ENCODE peak calls at places on chromosomes 12 and 14, in eight cellular contexts. X is A549, W is HCT116, A is fibroblast of lung, M is astrocyte, G is K562, S is mammary epithelial cell, R is neuronal stem cell. Z is an unnamed sample.

GRCh38 chr14:98379829-98380228 is 892.2 kb downstream of the BCL11B start:
- DNase-seq in X (no peak), W (no peak), A (no peak), M (no peak), G (no peak), S (no peak), R (no peak), Z (no peak)

GRCh38 chr12:59181378-59181777 is 261.1 kb upstream of the LRIG3 start:
- DNase-seq in X (no peak), W (no peak), A (no peak), M (no peak), G (no peak), S (peak; percentile 41), R (no peak), Z (no peak)

GRCh38 chr14:72925171-72925759 is 999 bp upstream of the DCAF4 start:
- DNase-seq in X (no peak), W (no peak), A (no peak), M (no peak), G (peak; percentile 85), S (no peak), R (no peak), Z (no peak)

GRCh38 chr12:121792607-121793500 is 634 bp downstream of the RHOF start:
- DNase-seq in X (no peak), W (no peak), A (no peak), M (no peak), G (no peak), S (no peak), R (no peak), Z (peak; percentile 80)

GRCh38 chr12:82009524-82009923 is 250.4 kb upstream of the PPFIA2 start:
- DNase-seq in X (no peak), W (no peak), A (no peak), M (no peak), G (no peak), S (no peak), R (no peak), Z (no peak)

GRCh38 chr14:91336093-91336450 is 81.5 kb downstream of the CCDC88C start:
- DNase-seq in X (no peak), W (no peak), A (no peak), M (no peak), G (no peak), S (no peak), R (no peak), Z (no peak)

GRCh38 chr14:55545779-55546178 is 34.2 kb upstream of the KTN1 start:
- DNase-seq in X (no peak), W (no peak), A (no peak), M (no peak), G (no peak), S (no peak), R (no peak), Z (no peak)

GRCh38 chr12:42426733-42427132 is 100.8 kb downstream of the PPHLN1 start:
- DNase-seq in X (peak; percentile 21), W (peak; percentile 49), A (peak; percentile 51), M (peak; percentile 72), G (peak; percentile 94), S (peak; percentile 49), R (no peak), Z (no peak)

GRCh38 chr14:70366890-70367289 is 7.4 kb upstream of the COX16 start:
- DNase-seq in X (no peak), W (no peak), A (no peak), M (no peak), G (no peak), S (no peak), R (no peak), Z (no peak)

GRCh38 chr12:12011880-12012260 is 58.9 kb upstream of the BCL2L14 start:
- DNase-seq in X (no peak), W (no peak), A (no peak), M (no peak), G (no peak), S (no peak), R (no peak), Z (no peak)

GRCh38 chr12:28795306-28795705 is 353.8 kb upstream of the FAR2 start:
- DNase-seq in X (no peak), W (no peak), A (peak; percentile 1), M (peak; percentile 36), G (no peak), S (peak; percentile 60), R (no peak), Z (no peak)

GRCh38 chr14:53767566-53767965 is 189.1 kb downstream of the BMP4 start:
- DNase-seq in X (no peak), W (no peak), A (no peak), M (peak; percentile 33), G (no peak), S (no peak), R (no peak), Z (no peak)

GRCh38 chr12:89880695-89881350 is 172.2 kb upstream of the ATP2B1 start:
- DNase-seq in X (no peak), W (no peak), A (no peak), M (no peak), G (no peak), S (no peak), R (no peak), Z (no peak)

GRCh38 chr12:131221061-131221945 is 267.6 kb downstream of the ADGRD1 start:
- DNase-seq in X (no peak), W (no peak), A (no peak), M (no peak), G (no peak), S (no peak), R (no peak), Z (no peak)
- H3K4me2 ChIP-seq in X (no peak overlapping the region), W (no peak overlapping the region), A (no peak overlapping the region), M (no peak overlapping the region), G (no peak overlapping the region), S (no peak overlapping the region), R (no peak overlapping the region), Z (no peak overlapping the region)

GRCh38 chr14:93068721-93069120 is 47.0 kb downstream of the ITPK1 start:
- DNase-seq in X (no peak), W (no peak), A (no peak), M (no peak), G (no peak), S (no peak), R (no peak), Z (no peak)
- H3K4me3 ChIP-seq in X (no peak overlapping the region), W (no peak overlapping the region), A (no peak overlapping the region), M (no peak overlapping the region), G (no peak overlapping the region), S (no peak overlapping the region), R (no peak overlapping the region), Z (no peak overlapping the region)

DNA sequence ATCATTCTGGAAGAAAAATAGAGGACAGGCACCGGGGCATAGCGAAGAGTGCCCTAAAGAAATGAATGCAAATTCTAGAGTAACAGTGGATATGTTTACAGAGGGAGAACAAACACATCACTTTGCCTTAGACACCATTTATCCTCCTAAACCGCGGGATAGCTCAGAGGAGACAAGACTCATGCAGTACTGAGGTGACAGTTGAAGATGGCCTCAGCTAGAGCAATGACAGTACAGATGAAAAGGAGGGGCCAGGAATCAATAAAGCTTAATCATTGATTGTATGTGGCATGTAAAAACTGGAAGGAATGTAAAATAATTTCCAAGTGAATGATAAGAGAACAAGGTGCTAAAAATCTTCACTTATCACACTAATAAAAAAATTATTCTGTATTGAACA is 10.6 kb upstream of the PPP1R12A start:
- DNase-seq in X (no peak), W (no peak), A (no peak), M (no peak), G (no peak), S (no peak), R (no peak), Z (no peak)
- H3K4me2 ChIP-seq in X (no peak overlapping the region), W (no peak overlapping the region), A (no peak overlapping the region), M (no peak overlapping the region), G (no peak overlapping the region), S (no peak overlapping the region), R (no peak overlapping the region), Z (peak overlapping the region; percentile 53)

DNA sequence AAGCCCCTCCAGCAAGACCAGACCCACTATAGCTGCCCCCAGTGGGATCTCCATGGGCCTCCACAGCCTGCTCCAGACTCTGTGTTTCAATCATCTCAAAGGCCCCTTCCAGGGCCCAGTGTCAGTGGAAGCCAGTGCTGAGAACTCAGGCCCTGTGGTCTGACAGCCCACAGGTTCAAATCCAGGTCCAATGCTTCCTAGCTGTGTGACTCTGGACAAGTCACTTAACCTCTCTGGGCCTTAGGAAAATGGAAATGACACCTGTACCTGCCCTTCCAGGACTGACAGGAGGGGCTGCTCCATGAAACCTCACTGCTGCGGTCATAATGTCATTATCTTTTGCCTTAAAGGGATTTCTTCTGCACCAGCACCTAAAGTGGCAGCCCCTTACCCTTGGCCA is 101.9 kb downstream of the NCOR2 start:
- DNase-seq in X (no peak), W (no peak), A (no peak), M (no peak), G (no peak), S (no peak), R (no peak), Z (no peak)
- H3K4me3 ChIP-seq in X (no peak overlapping the region), W (no peak overlapping the region), A (no peak overlapping the region), M (no peak overlapping the region), G (no peak overlapping the region), S (no peak overlapping the region), R (no peak overlapping the region), Z (no peak overlapping the region)

DNA sequence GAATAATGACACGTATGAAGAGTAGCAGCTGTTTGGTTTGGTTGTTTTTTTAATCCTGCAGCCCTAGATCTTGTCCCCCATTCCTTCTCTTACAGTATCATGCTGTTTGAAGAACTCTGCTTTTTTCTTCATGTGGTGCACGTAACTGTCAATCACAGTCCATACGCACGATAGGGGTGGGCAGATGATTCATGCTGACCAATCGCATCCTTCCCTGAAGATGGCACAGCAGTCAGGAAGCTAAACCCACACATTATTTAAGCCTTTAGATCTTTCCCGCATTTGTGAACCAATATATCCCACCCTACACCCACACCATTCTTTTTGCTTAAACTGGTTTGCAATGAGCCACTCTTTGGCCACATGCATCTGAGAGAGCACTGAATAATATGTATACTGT is 158.9 kb upstream of the PLEKHA5 start:
- DNase-seq in X (no peak), W (no peak), A (no peak), M (peak; percentile 47), G (no peak), S (no peak), R (no peak), Z (no peak)
- H3K4me2 ChIP-seq in X (no peak overlapping the region), W (no peak overlapping the region), A (no peak overlapping the region), M (no peak overlapping the region), G (no peak overlapping the region), S (no peak overlapping the region), R (no peak overlapping the region), Z (no peak overlapping the region)

GRCh38 chr14:23182372-23183014 is 967 bp downstream of the SLC7A8 start:
- DNase-seq in X (no peak), W (peak; percentile 12), A (no peak), M (no peak), G (no peak), S (peak; percentile 46), R (no peak), Z (peak; percentile 63)
- H3K4me3 ChIP-seq in X (peak overlapping the region; percentile 45), W (peak overlapping the region; percentile 59), A (peak overlapping the region; percentile 12), M (peak overlapping the region; percentile 49), G (no peak overlapping the region), S (peak overlapping the region; percentile 57), R (peak overlapping the region; percentile 49), Z (peak overlapping the region; percentile 66)

DNA sequence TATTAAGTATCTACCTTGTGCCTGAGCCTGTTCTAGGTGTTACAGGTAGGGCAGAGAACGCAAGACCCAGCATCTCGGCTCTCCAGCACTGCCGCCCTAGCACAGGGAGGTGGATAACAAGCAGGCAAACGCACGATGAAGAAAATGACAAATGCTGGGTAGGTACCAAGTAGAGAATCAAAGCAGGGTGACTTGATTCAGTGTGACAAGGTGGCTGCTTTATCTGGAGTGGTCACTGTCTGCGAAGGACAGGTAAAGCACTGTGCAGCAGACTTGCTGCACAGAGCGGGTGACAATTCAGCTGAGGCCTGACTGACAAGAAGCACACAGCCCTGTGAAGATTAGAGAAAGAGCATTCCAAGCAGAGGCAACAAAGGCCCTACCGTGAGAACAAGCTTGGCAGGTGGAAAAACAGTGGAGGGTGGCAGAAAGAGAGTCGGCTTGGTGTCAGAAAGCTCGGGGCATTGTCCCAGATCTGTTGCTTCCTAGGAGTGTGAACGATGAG is 12.9 kb downstream of the PRKCH start:
- DNase-seq in X (no peak), W (no peak), A (no peak), M (no peak), G (no peak), S (no peak), R (no peak), Z (no peak)
- H3K4me2 ChIP-seq in X (no peak overlapping the region), W (no peak overlapping the region), A (no peak overlapping the region), M (no peak overlapping the region), G (no peak overlapping the region), S (no peak overlapping the region), R (no peak overlapping the region), Z (no peak overlapping the region)

Z was measured in hepatocyte.